ENCODE peak calls at places on chromosomes 11 and 22, in eight cellular contexts. Q, G, N, U, O, Y, M and W are unnamed samples.

GRCh38 chr11:131748146-131749050 is 378.0 kb downstream of the NTM start:
- DNase-seq in O (peak), U (peak), M (no peak), N (no peak), G (peak), Q (no peak), Y (peak), W (no peak)

GRCh38 chr11:48005133-48005532 is 24.8 kb downstream of the PTPRJ start:
- DNase-seq in N (no peak), Y (no peak), O (peak), Q (no peak), G (no peak), M (no peak), U (no peak), W (peak)

GRCh38 chr11:11380340-11380739 is 27.3 kb upstream of the CSNK2A3 start:
- DNase-seq in N (no peak), O (no peak), Q (no peak), U (no peak), M (no peak), G (no peak), Y (no peak), W (no peak)

GRCh38 chr22:42938449-42938848 is 76.5 kb downstream of the PACSIN2 start:
- DNase-seq in O (no peak), G (no peak), N (no peak), Y (no peak), U (no peak), Q (no peak), M (no peak), W (no peak)

GRCh38 chr22:38824587-38824986 is 19.2 kb downstream of the NPTXR start:
- DNase-seq in U (no peak), N (no peak), Q (peak), G (peak), M (no peak), Y (peak), O (peak), W (no peak)

GRCh38 chr11:32006799-32007388 is 84.0 kb upstream of the RCN1 start:
- DNase-seq in M (no peak), O (peak), G (no peak), Q (peak), N (no peak), Y (no peak), U (no peak), W (no peak)

GRCh38 chr22:21106000-21106399 is 60.3 kb downstream of the LRRC74B start:
- DNase-seq in G (no peak), U (no peak), Y (no peak), O (no peak), M (no peak), Q (no peak), N (no peak), W (no peak)

GRCh38 chr11:126522152-126522551 is 166.7 kb downstream of the ST3GAL4 start:
- DNase-seq in Q (no peak), G (no peak), O (no peak), Y (no peak), M (no peak), U (no peak), N (no peak), W (no peak)

GRCh38 chr22:30178180-30179126 is 68.1 kb downstream of the LIF start:
- DNase-seq in N (no peak), U (no peak), Y (no peak), M (no peak), O (peak), Q (no peak), G (no peak), W (no peak)

GRCh38 chr11:19512621-19513020 is 200.0 kb upstream of the NAV2 start:
- DNase-seq in M (no peak), U (no peak), Y (no peak), O (no peak), G (no peak), Q (no peak), N (no peak), W (no peak)

GRCh38 chr11:3995949-3996554 is 98.5 kb upstream of the RRM1 start:
- DNase-seq in M (no peak), U (no peak), N (no peak), Q (peak), Y (no peak), G (no peak), O (no peak), W (no peak)

GRCh38 chr11:130071211-130071712 is 1.6 kb downstream of the APLP2 start:
- DNase-seq in Q (no peak), O (no peak), Y (no peak), U (no peak), N (no peak), M (no peak), G (no peak), W (no peak)

GRCh38 chr22:40007826-40008710 is 13.3 kb downstream of the FAM83F start:
- DNase-seq in Q (no peak), M (no peak), Y (no peak), G (no peak), N (no peak), U (no peak), O (no peak), W (no peak)

GRCh38 chr22:37557321-37558001 is 2.8 kb upstream of the CDC42EP1 start:
- DNase-seq in U (no peak), G (no peak), Q (no peak), Y (no peak), O (no peak), N (no peak), M (no peak), W (no peak)

GRCh38 chr11:67332081-67332691 is 21.2 kb downstream of the POLD4 start:
- DNase-seq in G (no peak), N (no peak), M (no peak), O (no peak), Y (no peak), Q (no peak), U (no peak), W (no peak)

GRCh38 chr11:6156628-6157367 is 13.3 kb downstream of the OR52B2 start:
- DNase-seq in O (no peak), Y (no peak), Q (no peak), N (no peak), M (no peak), G (no peak), U (no peak), W (no peak)